ENCODE peak calls at places on chromosomes 16 and 17, in nine cellular contexts. F is stimulated activated CD4-positive, alpha-beta T cell treated with anti-CD3 and anti-CD28 coated beads, Interleukin-1b, Interleukin-23, amount 100 ng/mL, for 24 hours; A is GM12891; E is NCI-H1436; G is NCI-H1105; Q is RKO; T is T47D; D is AG10803; U is activated T-cell treated with anti-CD3 and anti-CD28 coated beads, Interleukin-2, amount 50 U/mL, for 1 hour. R is an unnamed sample.

GRCh38 chr16:50602531-50603205 is 54.5 kb downstream of the NKD1 start:
- DNase-seq in F (no peak), A (no peak), E (no peak), G (no peak), Q (no peak), T (peak; percentile 46), D (no peak), U (peak; percentile 52), R (no peak)

GRCh38 chr17:61337247-61337812 is 62.3 kb upstream of the TBX2 start:
- DNase-seq in F (no peak), A (no peak), E (no peak), G (no peak), Q (no peak), T (no peak), D (no peak), U (no peak), R (no peak)

GRCh38 chr17:2700491-2701141 is 10.9 kb downstream of the CLUH start:
- DNase-seq in F (no peak), A (peak; percentile 20), E (no peak), G (no peak), Q (no peak), T (no peak), D (no peak), U (no peak), R (no peak)

GRCh38 chr17:66021757-66022156 is 170.2 kb downstream of the CEP112 start:
- DNase-seq in F (no peak), A (no peak), E (no peak), G (no peak), Q (no peak), T (no peak), D (no peak), U (no peak), R (no peak)

GRCh38 chr16:72427786-72428480 is 256.0 kb upstream of the PMFBP1 start:
- DNase-seq in F (no peak), A (no peak), E (no peak), G (no peak), Q (no peak), T (no peak), D (no peak), U (no peak), R (no peak)

GRCh38 chr16:30142672-30143346 is 19.8 kb upstream of the MAPK3 start:
- DNase-seq in F (no peak), A (no peak), E (peak; percentile 13), G (no peak), Q (no peak), T (peak; percentile 66), D (no peak), U (no peak), R (no peak)

GRCh38 chr16:86516618-86517003 is 6.3 kb downstream of the FOXF1 start:
- DNase-seq in F (no peak), A (no peak), E (no peak), G (no peak), Q (no peak), T (no peak), D (peak; percentile 21), U (no peak), R (no peak)

GRCh38 chr16:1316033-1316405 is 6.6 kb downstream of the UBE2I start:
- DNase-seq in F (no peak), A (no peak), E (no peak), G (no peak), Q (no peak), T (no peak), D (no peak), U (no peak), R (no peak)

GRCh38 chr16:77993111-77993571 is 29.2 kb upstream of the CLEC3A start:
- DNase-seq in F (no peak), A (no peak), E (no peak), G (no peak), Q (no peak), T (peak; percentile 53), D (peak; percentile 76), U (no peak), R (no peak)

GRCh38 chr16:63613701-63614100 is 1508.2 kb downstream of the CDH11 start:
- DNase-seq in F (no peak), A (no peak), E (no peak), G (no peak), Q (no peak), T (no peak), D (no peak), U (no peak), R (no peak)

GRCh38 chr17:9924735-9925191 is 19.7 kb upstream of the RCVRN start:
- DNase-seq in F (no peak), A (peak; percentile 50), E (peak; percentile 72), G (peak; percentile 60), Q (peak; percentile 77), T (peak; percentile 81), D (peak; percentile 64), U (peak; percentile 19), R (peak; percentile 50)

GRCh38 chr17:39485555-39485954 is 24.3 kb downstream of the CDK12 start:
- DNase-seq in F (no peak), A (no peak), E (no peak), G (no peak), Q (peak; percentile 63), T (peak; percentile 74), D (peak; percentile 98), U (no peak), R (no peak)

GRCh38 chr17:52106638-52107261 is 51.8 kb downstream of the CA10 start:
- DNase-seq in F (peak; percentile 9), A (peak; percentile 11), E (peak; percentile 35), G (no peak), Q (peak; percentile 48), T (peak; percentile 64), D (peak; percentile 36), U (no peak), R (peak; percentile 42)

GRCh38 chr16:69848635-69849545 is 86.8 kb downstream of the WWP2 start:
- DNase-seq in F (no peak), A (no peak), E (no peak), G (no peak), Q (peak; percentile 24), T (no peak), D (peak; percentile 93), U (no peak), R (no peak)

GRCh38 chr17:40323731-40324650 is 15.0 kb downstream of the RARA start:
- DNase-seq in F (no peak), A (no peak), E (no peak), G (no peak), Q (no peak), T (peak; percentile 54), D (peak; percentile 72), U (peak; percentile 70), R (no peak)

GRCh38 chr17:36600936-36601302 is 464 bp upstream of the MRM1 start:
- DNase-seq in F (no peak), A (no peak), E (no peak), G (no peak), Q (no peak), T (peak; percentile 15), D (no peak), U (no peak), R (no peak)

GRCh38 chr17:64278614-64279013 is 15.6 kb upstream of the TEX2 start:
- DNase-seq in F (no peak), A (no peak), E (no peak), G (no peak), Q (peak; percentile 34), T (peak; percentile 52), D (peak; percentile 48), U (no peak), R (no peak)

GRCh38 chr17:64216385-64217248 is 46.4 kb downstream of the TEX2 start:
- DNase-seq in F (no peak), A (no peak), E (no peak), G (no peak), Q (no peak), T (peak; percentile 67), D (no peak), U (no peak), R (peak; percentile 75)

GRCh38 chr17:63838586-63839184 is 3.8 kb downstream of the SMARCD2 start:
- DNase-seq in F (no peak), A (no peak), E (peak; percentile 78), G (no peak), Q (no peak), T (peak; percentile 96), D (peak; percentile 93), U (no peak), R (no peak)

GRCh38 chr17:4998027-4998665 is 396 bp downstream of the KIF1C start:
- DNase-seq in F (no peak), A (peak; percentile 62), E (no peak), G (no peak), Q (no peak), T (no peak), D (peak; percentile 23), U (no peak), R (no peak)

GRCh38 chr17:50240876-50241275 is 33.4 kb upstream of the TMEM92 start:
- DNase-seq in F (no peak), A (no peak), E (no peak), G (no peak), Q (no peak), T (no peak), D (peak; percentile 89), U (no peak), R (no peak)

GRCh38 chr17:32523827-32524552 is 37.2 kb downstream of the CDK5R1 start:
- DNase-seq in F (no peak), A (no peak), E (no peak), G (no peak), Q (no peak), T (no peak), D (no peak), U (no peak), R (no peak)

GRCh38 chr17:19708431-19709175 is 7.8 kb downstream of the SLC47A2 start:
- DNase-seq in F (no peak), A (no peak), E (no peak), G (no peak), Q (no peak), T (no peak), D (no peak), U (no peak), R (no peak)

GRCh38 chr17:71208111-71208704 is 912.6 kb upstream of the SOX9 start:
- DNase-seq in F (no peak), A (no peak), E (no peak), G (no peak), Q (no peak), T (no peak), D (peak; percentile 78), U (no peak), R (no peak)

GRCh38 chr17:29586676-29587469 is 2.6 kb downstream of the GIT1 start:
- DNase-seq in F (no peak), A (no peak), E (no peak), G (no peak), Q (no peak), T (no peak), D (no peak), U (peak; percentile 14), R (no peak)

R was measured in HuH-7.